ENCODE peak calls at places on chromosome 19, in four cellular contexts. One of them, this sample, is unnamed.

GRCh38 chr19:34253711-34254551 is 423 bp upstream of the GARRE1 start:
- DNase-seq in nucleus accumbens: peak
- DNase-seq in brain microvascular endothelial cell: no peak
- DNase-seq in nephron progenitor cell: peak
- DNase-seq in this sample: peak

GRCh38 chr19:5585461-5586299 is 17.9 kb upstream of the TINCR start:
- DNase-seq in nucleus accumbens: peak
- DNase-seq in brain microvascular endothelial cell: peak
- DNase-seq in nephron progenitor cell: peak
- DNase-seq in this sample: peak

GRCh38 chr19:14763497-14764145 is 14.7 kb downstream of the ADGRE2 start:
- DNase-seq in nucleus accumbens: no peak
- DNase-seq in brain microvascular endothelial cell: no peak
- DNase-seq in nephron progenitor cell: no peak
- DNase-seq in this sample: no peak

GRCh38 chr19:45368737-45369340 is 1.5 kb downstream of the ERCC2 start:
- DNase-seq in nucleus accumbens: no peak
- DNase-seq in brain microvascular endothelial cell: no peak
- DNase-seq in nephron progenitor cell: no peak
- DNase-seq in this sample: no peak

GRCh38 chr19:32489971-32490370 is 84.4 kb downstream of the DPY19L3 start:
- DNase-seq in nucleus accumbens: no peak
- DNase-seq in brain microvascular endothelial cell: no peak
- DNase-seq in nephron progenitor cell: no peak
- DNase-seq in this sample: no peak

GRCh38 chr19:8473652-8474476 is 28.6 kb downstream of the PRAM1 start:
- DNase-seq in nucleus accumbens: no peak
- DNase-seq in brain microvascular endothelial cell: no peak
- DNase-seq in nephron progenitor cell: no peak
- DNase-seq in this sample: no peak

GRCh38 chr19:56108447-56109195 is 12.5 kb downstream of the ZNF787 start:
- DNase-seq in nucleus accumbens: no peak
- DNase-seq in brain microvascular endothelial cell: no peak
- DNase-seq in nephron progenitor cell: no peak
- DNase-seq in this sample: no peak

GRCh38 chr19:48481846-48482639 is 12.9 kb downstream of the CYTH2 start:
- DNase-seq in nucleus accumbens: no peak
- DNase-seq in brain microvascular endothelial cell: no peak
- DNase-seq in nephron progenitor cell: no peak
- DNase-seq in this sample: no peak

GRCh38 chr19:53511933-53512374 is 26.0 kb upstream of the ZNF331 start:
- DNase-seq in nucleus accumbens: no peak
- DNase-seq in brain microvascular endothelial cell: peak
- DNase-seq in nephron progenitor cell: peak
- DNase-seq in this sample: no peak

GRCh38 chr19:1154731-1155351 is 19.2 kb downstream of the SBNO2 start:
- DNase-seq in nucleus accumbens: no peak
- DNase-seq in brain microvascular endothelial cell: peak
- DNase-seq in nephron progenitor cell: no peak
- DNase-seq in this sample: peak

GRCh38 chr19:54684537-54684936 is 21.8 kb downstream of the LILRB4 start:
- DNase-seq in nucleus accumbens: no peak
- DNase-seq in brain microvascular endothelial cell: peak
- DNase-seq in nephron progenitor cell: peak
- DNase-seq in this sample: no peak

GRCh38 chr19:1923319-1923718 is 17.7 kb upstream of the CSNK1G2 start:
- DNase-seq in nucleus accumbens: no peak
- DNase-seq in brain microvascular endothelial cell: no peak
- DNase-seq in nephron progenitor cell: no peak
- DNase-seq in this sample: no peak

GRCh38 chr19:1491849-1492170 is 829 bp downstream of the REEP6 start:
- DNase-seq in nucleus accumbens: no peak
- DNase-seq in brain microvascular endothelial cell: no peak
- DNase-seq in nephron progenitor cell: no peak
- DNase-seq in this sample: no peak

This sample was measured in hypothalamus.